ENCODE peak calls at places on chromosomes 2 and 18, in eight cellular contexts. U is NCI-H146; C is activated CD8-positive, alpha-beta memory T cell treated with anti-CD3 and anti-CD28 coated beads for 48 hours; D is lung; S is NCI-H446 treated with DMSO at 0.1 percent for 48 hours; Q is NCI-H1092 treated with DMSO at 0.1 percent for 48 hours; G is stimulated activated CD4-positive, alpha-beta T cell treated with anti-CD3 and anti-CD28 coated beads, Interleukin-1b, Interleukin-23, amount 100 ng/mL, for 4 hours; E is PC-9. Y is an unnamed sample.

GRCh38 chr2:178211943-178212342 is 17.6 kb downstream of the OSBPL6 start:
- DNase-seq in U (peak), C (no peak), D (no peak), S (no peak), Q (no peak), G (no peak), E (no peak), Y (no peak)

GRCh38 chr2:161825429-161825828 is 201.2 kb downstream of the SLC4A10 start:
- DNase-seq in U (no peak), C (no peak), D (no peak), S (no peak), Q (no peak), G (no peak), E (no peak), Y (no peak)

GRCh38 chr18:43012951-43013350 is 102.5 kb downstream of the RIT2 start:
- DNase-seq in U (no peak), C (no peak), D (no peak), S (no peak), Q (no peak), G (no peak), E (no peak), Y (no peak)

GRCh38 chr2:224885836-224886547 is 156.3 kb downstream of the DOCK10 start:
- DNase-seq in U (no peak), C (no peak), D (no peak), S (no peak), Q (no peak), G (no peak), E (no peak), Y (no peak)

GRCh38 chr18:53991202-53991601 is 233.3 kb downstream of the MBD2 start:
- DNase-seq in U (no peak), C (no peak), D (no peak), S (no peak), Q (no peak), G (no peak), E (no peak), Y (no peak)

GRCh38 chr2:43950383-43951008 is 45.3 kb downstream of the LRPPRC start:
- DNase-seq in U (peak), C (no peak), D (no peak), S (no peak), Q (no peak), G (no peak), E (peak), Y (no peak)

GRCh38 chr2:156663757-156664409 is 227.7 kb downstream of the GPD2 start:
- DNase-seq in U (no peak), C (no peak), D (no peak), S (no peak), Q (no peak), G (no peak), E (no peak), Y (no peak)

GRCh38 chr18:28115149-28115550 is 61.8 kb downstream of the CDH2 start:
- DNase-seq in U (no peak), C (no peak), D (no peak), S (no peak), Q (no peak), G (no peak), E (peak), Y (no peak)

GRCh38 chr2:238561230-238561629 is 134.5 kb downstream of the ASB1 start:
- DNase-seq in U (no peak), C (no peak), D (no peak), S (no peak), Q (no peak), G (no peak), E (peak), Y (no peak)

GRCh38 chr2:54438271-54438670 is 17.9 kb upstream of the SPTBN1 start:
- DNase-seq in U (no peak), C (no peak), D (no peak), S (no peak), Q (no peak), G (no peak), E (no peak), Y (peak)

GRCh38 chr2:39657538-39657937 is 8.2 kb upstream of the TMEM178A start:
- DNase-seq in U (no peak), C (no peak), D (no peak), S (no peak), Q (no peak), G (no peak), E (no peak), Y (no peak)

GRCh38 chr18:8948471-8949149 is 153.9 kb upstream of the NDUFV2 start:
- DNase-seq in U (no peak), C (no peak), D (no peak), S (peak), Q (no peak), G (no peak), E (peak), Y (no peak)

GRCh38 chr2:57180042-57180567 is 866.5 kb upstream of the VRK2 start:
- DNase-seq in U (no peak), C (no peak), D (no peak), S (no peak), Q (no peak), G (no peak), E (no peak), Y (no peak)

GRCh38 chr2:208970070-208970469 is 453.8 kb upstream of the MAP2 start:
- DNase-seq in U (no peak), C (no peak), D (no peak), S (no peak), Q (no peak), G (no peak), E (no peak), Y (no peak)

GRCh38 chr2:218894168-218895157 is 13.8 kb downstream of the WNT10A start:
- DNase-seq in U (no peak), C (no peak), D (no peak), S (no peak), Q (no peak), G (no peak), E (peak), Y (no peak)

GRCh38 chr18:12883003-12883683 is 894 bp downstream of the PTPN2 start:
- DNase-seq in U (peak), C (no peak), D (no peak), S (no peak), Q (peak), G (no peak), E (no peak), Y (peak)